ENCODE peak calls at places on chromosome 1, in eight cellular contexts. One of them, this sample, is unnamed.

GRCh38 chr1:33641099-33641830 is 168.8 kb downstream of the ZSCAN20 start:
- DNase-seq in NCI-H774: peak
- DNase-seq in AML-193: peak
- DNase-seq in mesendoderm: peak
- DNase-seq in left colon: no peak
- DNase-seq in spleen: no peak
- DNase-seq in astrocyte of the hippocampus: peak
- DNase-seq in C1 segment of cervical spinal cord: no peak
- DNase-seq in this sample: peak

GRCh38 chr1:228314658-228315483 is 91.8 kb downstream of the TRIM11 start:
- DNase-seq in AML-193: no peak
- DNase-seq in C1 segment of cervical spinal cord: no peak
- DNase-seq in mesendoderm: no peak
- DNase-seq in NCI-H774: no peak
- DNase-seq in astrocyte of the hippocampus: no peak
- DNase-seq in left colon: no peak
- DNase-seq in spleen: peak
- DNase-seq in this sample: no peak

GRCh38 chr1:41919131-41919530 is 409 bp upstream of the HIVEP3 start:
- DNase-seq in NCI-H774: peak
- DNase-seq in AML-193: no peak
- DNase-seq in spleen: peak
- DNase-seq in astrocyte of the hippocampus: no peak
- DNase-seq in left colon: no peak
- DNase-seq in C1 segment of cervical spinal cord: peak
- DNase-seq in mesendoderm: no peak
- DNase-seq in this sample: no peak

GRCh38 chr1:17155257-17155895 is 36.1 kb upstream of the PADI2 start:
- DNase-seq in spleen: no peak
- DNase-seq in mesendoderm: no peak
- DNase-seq in astrocyte of the hippocampus: peak
- DNase-seq in C1 segment of cervical spinal cord: no peak
- DNase-seq in AML-193: no peak
- DNase-seq in NCI-H774: no peak
- DNase-seq in left colon: no peak
- DNase-seq in this sample: no peak

GRCh38 chr1:36705629-36706028 is 222.9 kb upstream of the CSF3R start:
- DNase-seq in AML-193: no peak
- DNase-seq in spleen: no peak
- DNase-seq in mesendoderm: no peak
- DNase-seq in left colon: no peak
- DNase-seq in astrocyte of the hippocampus: no peak
- DNase-seq in C1 segment of cervical spinal cord: no peak
- DNase-seq in NCI-H774: no peak
- DNase-seq in this sample: no peak

GRCh38 chr1:212782422-212783154 is 9.0 kb downstream of the NSL1 start:
- DNase-seq in C1 segment of cervical spinal cord: no peak
- DNase-seq in spleen: no peak
- DNase-seq in NCI-H774: no peak
- DNase-seq in AML-193: no peak
- DNase-seq in mesendoderm: peak
- DNase-seq in left colon: no peak
- DNase-seq in astrocyte of the hippocampus: peak
- DNase-seq in this sample: peak

GRCh38 chr1:38102576-38102975 is 56.0 kb upstream of the POU3F1 start:
- DNase-seq in AML-193: no peak
- DNase-seq in NCI-H774: no peak
- DNase-seq in mesendoderm: no peak
- DNase-seq in spleen: peak
- DNase-seq in left colon: no peak
- DNase-seq in astrocyte of the hippocampus: no peak
- DNase-seq in C1 segment of cervical spinal cord: no peak
- DNase-seq in this sample: no peak

GRCh38 chr1:119453021-119453420 is 38.1 kb downstream of the HSD3B2 start:
- DNase-seq in spleen: no peak
- DNase-seq in astrocyte of the hippocampus: peak
- DNase-seq in AML-193: no peak
- DNase-seq in C1 segment of cervical spinal cord: no peak
- DNase-seq in left colon: no peak
- DNase-seq in mesendoderm: no peak
- DNase-seq in NCI-H774: no peak
- DNase-seq in this sample: peak

GRCh38 chr1:4256351-4256750 is 356.3 kb upstream of the C1orf174 start:
- DNase-seq in spleen: no peak
- DNase-seq in AML-193: no peak
- DNase-seq in mesendoderm: no peak
- DNase-seq in C1 segment of cervical spinal cord: no peak
- DNase-seq in NCI-H774: no peak
- DNase-seq in astrocyte of the hippocampus: no peak
- DNase-seq in left colon: no peak
- DNase-seq in this sample: no peak

GRCh38 chr1:228903573-228904122 is 168.4 kb downstream of the RHOU start:
- DNase-seq in left colon: no peak
- DNase-seq in spleen: peak
- DNase-seq in AML-193: no peak
- DNase-seq in mesendoderm: no peak
- DNase-seq in C1 segment of cervical spinal cord: no peak
- DNase-seq in astrocyte of the hippocampus: peak
- DNase-seq in NCI-H774: no peak
- DNase-seq in this sample: no peak

GRCh38 chr1:37038079-37038702 is 3.9 kb upstream of the GRIK3 start:
- DNase-seq in spleen: no peak
- DNase-seq in AML-193: no peak
- DNase-seq in astrocyte of the hippocampus: no peak
- DNase-seq in left colon: no peak
- DNase-seq in C1 segment of cervical spinal cord: peak
- DNase-seq in NCI-H774: peak
- DNase-seq in mesendoderm: peak
- DNase-seq in this sample: peak

GRCh38 chr1:33098371-33098770 is 17.4 kb downstream of the AZIN2 start:
- DNase-seq in spleen: no peak
- DNase-seq in left colon: no peak
- DNase-seq in C1 segment of cervical spinal cord: no peak
- DNase-seq in AML-193: peak
- DNase-seq in NCI-H774: no peak
- DNase-seq in mesendoderm: no peak
- DNase-seq in astrocyte of the hippocampus: peak
- DNase-seq in this sample: peak

GRCh38 chr1:18234790-18235242 is 127.2 kb downstream of the IGSF21 start:
- DNase-seq in astrocyte of the hippocampus: peak
- DNase-seq in NCI-H774: no peak
- DNase-seq in C1 segment of cervical spinal cord: no peak
- DNase-seq in spleen: no peak
- DNase-seq in left colon: peak
- DNase-seq in AML-193: peak
- DNase-seq in mesendoderm: peak
- DNase-seq in this sample: peak

This sample was measured in H4.